ENCODE peak calls at places on chromosomes 16 and 17, in eight cellular contexts. L is lung, M is cardiac muscle cell, O is sigmoid colon, P is OCI-LY7, I is IMR-90, C is fibroblast of lung, Q is A549. K is an unnamed sample.
A peak's percentile ranks its signal among the peaks of the same experiment; 100 is the strongest.

GRCh38 chr17:8057691-8058114 is 18.8 kb downstream of the ALOX15B start:
- DNase-seq in P (peak; percentile 90), L (no peak), Q (peak; percentile 97), C (peak; percentile 84), M (peak; percentile 83), O (peak; percentile 72), I (peak; percentile 75), K (peak; percentile 63)

GRCh38 chr16:86075488-86075785 is 176.5 kb downstream of the IRF8 start:
- DNase-seq in L (no peak), I (peak; percentile 59), C (no peak), O (peak; percentile 40), Q (no peak), P (no peak), M (no peak), K (no peak)

GRCh38 chr17:72145972-72146755 is 25.3 kb downstream of the SOX9 start:
- DNase-seq in P (no peak), M (no peak), L (no peak), O (no peak), Q (no peak), I (peak; percentile 60), C (no peak), K (no peak)

GRCh38 chr16:54318941-54319340 is 32.4 kb upstream of the IRX3 start:
- DNase-seq in P (no peak), L (no peak), M (no peak), O (peak; percentile 22), C (no peak), Q (no peak), I (no peak), K (no peak)

GRCh38 chr17:1709971-1710806 is at the start of gene TLCD2:
- DNase-seq in P (no peak), M (peak; percentile 77), L (peak; percentile 78), I (peak; percentile 65), O (peak; percentile 91), Q (peak; percentile 92), C (peak; percentile 65), K (peak; percentile 89)

GRCh38 chr16:66020642-66021041 is 345.8 kb upstream of the CDH5 start:
- DNase-seq in I (peak; percentile 52), M (no peak), O (no peak), Q (peak; percentile 4), P (no peak), C (peak; percentile 52), L (no peak), K (no peak)

GRCh38 chr16:85724936-85725335 is 26.0 kb downstream of the C16orf74 start:
- DNase-seq in I (no peak), Q (no peak), P (no peak), C (no peak), L (no peak), M (no peak), O (no peak), K (no peak)

GRCh38 chr17:11241611-11242226 is 706 bp downstream of the SHISA6 start:
- DNase-seq in C (no peak), M (no peak), I (no peak), L (no peak), P (no peak), Q (no peak), O (no peak), K (peak; percentile 73)

GRCh38 chr17:413706-414440 is 61.3 kb upstream of the RPH3AL start:
- DNase-seq in O (no peak), P (no peak), M (no peak), L (no peak), I (no peak), Q (no peak), C (no peak), K (no peak)

GRCh38 chr16:3722508-3722907 is 5.2 kb upstream of the TRAP1 start:
- DNase-seq in O (no peak), C (no peak), L (no peak), Q (no peak), I (no peak), P (no peak), M (no peak), K (no peak)

GRCh38 chr16:28494141-28494851 is at the start of gene APOBR:
- DNase-seq in M (no peak), C (no peak), I (no peak), Q (no peak), O (no peak), L (peak; percentile 67), P (peak; percentile 88), K (no peak)

GRCh38 chr17:39739885-39740356 is 2.2 kb downstream of the GRB7 start:
- DNase-seq in L (no peak), M (no peak), C (no peak), P (no peak), O (no peak), I (no peak), Q (peak; percentile 55), K (no peak)

GRCh38 chr16:3542601-3543373 is 34.4 kb downstream of the NLRC3 start:
- DNase-seq in Q (no peak), I (no peak), O (no peak), C (no peak), L (no peak), P (no peak), M (no peak), K (no peak)

GRCh38 chr17:67136191-67137025 is 92.1 kb downstream of the CACNG1 start:
- DNase-seq in Q (no peak), P (no peak), O (no peak), M (no peak), C (peak; percentile 29), L (no peak), I (peak; percentile 72), K (no peak)

GRCh38 chr17:19421926-19422325 is 10.9 kb downstream of the RNF112 start:
- DNase-seq in O (no peak), L (no peak), P (no peak), C (no peak), Q (no peak), M (no peak), I (no peak), K (no peak)

DNA sequence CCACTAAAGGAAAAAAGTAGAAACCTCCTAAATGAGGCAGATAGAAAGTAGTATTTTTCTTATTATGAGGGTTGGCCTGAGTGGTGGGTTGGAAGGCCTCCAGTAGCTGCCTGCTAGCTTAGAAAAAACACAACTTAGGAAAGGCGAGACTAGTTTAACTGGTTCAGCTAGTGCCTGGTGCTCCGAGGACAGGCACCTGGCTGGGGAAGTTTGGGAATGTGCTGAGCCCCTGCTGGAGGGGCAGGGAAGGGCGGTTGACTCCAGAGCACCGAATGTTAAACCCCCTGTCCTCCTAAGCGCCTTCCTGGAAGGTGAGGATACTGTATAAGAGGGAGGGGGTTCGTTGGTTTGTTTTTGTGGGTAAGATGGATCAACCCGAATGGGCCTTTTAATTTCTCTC is 19.9 kb downstream of the LDHD start:
- DNase-seq in O (no peak), Q (peak; percentile 66), P (no peak), L (peak; percentile 67), I (no peak), C (no peak), M (no peak), K (no peak)
- TF ChIP-seq CTCF in O (no peak), Q (no peak), P (peak; percentile 19), L (no peak), I (peak; percentile 13), C (peak; percentile 38), M (peak; percentile 26), K (no peak)

GRCh38 chr17:3667366-3668278 is 756 bp downstream of the TAX1BP3 start:
- DNase-seq in I (peak; percentile 91), P (no peak), M (peak; percentile 91), C (peak; percentile 93), O (peak; percentile 96), Q (peak; percentile 89), L (peak; percentile 89), K (peak; percentile 95)

GRCh38 chr17:3665834-3666233 is 2.5 kb downstream of the TAX1BP3 start:
- DNase-seq in O (no peak), L (no peak), P (no peak), C (no peak), Q (no peak), M (no peak), I (no peak), K (no peak)

GRCh38 chr17:3669085-3669347 is 404 bp downstream of the EMC6 start:
- DNase-seq in P (no peak), O (no peak), C (no peak), L (no peak), I (no peak), Q (no peak), M (no peak), K (no peak)

GRCh38 chr17:3668279-3669084 is at the start of the genes EMC6 and TAX1BP3:
- DNase-seq in O (peak; percentile 99), P (peak; percentile 98), L (peak; percentile 98), I (peak; percentile 96), Q (peak; percentile 99), M (peak; percentile 100), C (peak; percentile 97), K (peak; percentile 99)

DNA sequence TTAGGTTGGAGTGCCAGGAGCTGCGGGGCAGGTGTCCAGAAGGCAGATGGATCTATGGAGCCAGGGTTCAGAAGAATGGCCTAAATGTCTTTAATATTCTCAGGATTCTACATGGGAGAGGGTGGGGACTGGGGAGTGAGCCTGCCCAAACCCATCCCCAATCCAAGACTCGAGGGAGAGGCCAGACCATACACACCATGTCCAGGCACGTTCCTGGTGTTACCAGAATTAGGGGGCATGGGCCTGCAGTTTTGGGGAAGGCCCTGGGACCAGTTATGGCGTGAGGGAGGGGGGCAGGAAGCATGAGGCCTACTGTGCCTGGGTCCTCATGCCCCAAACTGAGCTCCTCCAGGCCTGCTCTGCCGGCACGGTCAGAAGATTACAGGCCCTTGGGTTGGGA is 1.9 kb downstream of the TAX1BP3 start:
- DNase-seq in L (no peak), C (no peak), I (no peak), Q (no peak), M (no peak), O (no peak), P (no peak), K (no peak)
- H3K4me3 ChIP-seq in L (no peak overlapping the region), C (no peak overlapping the region), I (no peak overlapping the region), Q (peak overlapping the region; percentile 82), M (peak overlapping the region; percentile 78), O (no peak overlapping the region), P (no peak overlapping the region), K (peak overlapping the region; percentile 100)

GRCh38 chr17:2871205-2871604 is 75.0 kb downstream of the RAP1GAP2 start:
- DNase-seq in P (no peak), C (no peak), L (no peak), I (no peak), Q (no peak), M (peak; percentile 60), O (no peak), K (no peak)

GRCh38 chr17:2871720-2872119 is 75.5 kb downstream of the RAP1GAP2 start:
- DNase-seq in I (peak; percentile 29), P (no peak), L (no peak), C (no peak), M (no peak), Q (no peak), O (no peak), K (no peak)

GRCh38 chr17:2869604-2870003 is 73.4 kb downstream of the RAP1GAP2 start:
- DNase-seq in O (no peak), M (no peak), Q (no peak), I (no peak), L (no peak), P (no peak), C (no peak), K (no peak)

GRCh38 chr17:2874211-2874686 is 78.0 kb downstream of the RAP1GAP2 start:
- DNase-seq in C (no peak), I (no peak), L (no peak), M (peak; percentile 32), P (no peak), O (no peak), Q (no peak), K (no peak)

GRCh38 chr17:2872282-2872681 is 76.0 kb downstream of the RAP1GAP2 start:
- DNase-seq in M (no peak), I (no peak), O (no peak), C (no peak), P (no peak), L (no peak), Q (no peak), K (no peak)
- H3K27ac ChIP-seq in M (no peak overlapping the region), I (no peak overlapping the region), O (no peak overlapping the region), C (no peak overlapping the region), P (no peak overlapping the region), L (no peak overlapping the region), Q (peak overlapping the region; percentile 4), K (no peak overlapping the region)

GRCh38 chr17:32483451-32484019 is 3.3 kb upstream of the CDK5R1 start:
- DNase-seq in P (peak; percentile 75), L (no peak), M (peak; percentile 76), I (peak; percentile 61), Q (peak; percentile 69), C (peak; percentile 77), O (peak; percentile 81), K (peak; percentile 87)
- TF ChIP-seq CTCF in P (peak; percentile 84), L (peak; percentile 71), M (peak; percentile 70), I (peak; percentile 58), Q (peak; percentile 47), C (peak; percentile 75), O (peak; percentile 20), K (peak; percentile 37)

K was measured in coronary artery.